ENCODE peak calls at places on chromosomes 1 and 21, in four cellular contexts. L is HepG2, H is GM12878, P is K562. Q is an unnamed sample.

GRCh38 chr1:205310981-205311704 is 10.4 kb downstream of the NUAK2 start:
- DNase-seq in L (no peak), H (no peak), P (no peak), Q (no peak)

GRCh38 chr1:70675737-70676156 is 264.7 kb downstream of the CTH start:
- DNase-seq in L (no peak), H (no peak), P (peak), Q (peak)

GRCh38 chr1:163337631-163338030 is 15.9 kb downstream of the NUF2 start:
- DNase-seq in L (no peak), H (no peak), P (no peak), Q (no peak)

GRCh38 chr1:99227498-99227897 is 36.8 kb upstream of the PLPPR4 start:
- DNase-seq in L (no peak), H (no peak), P (no peak), Q (no peak)

GRCh38 chr1:152960452-152961044 is 9.9 kb upstream of the SPRR4 start:
- DNase-seq in L (no peak), H (no peak), P (peak), Q (peak)

GRCh38 chr1:180251526-180252305 is 21.7 kb downstream of the LHX4 start:
- DNase-seq in L (no peak), H (no peak), P (no peak), Q (no peak)

GRCh38 chr21:26115346-26115745 is 55.2 kb downstream of the APP start:
- DNase-seq in L (no peak), H (no peak), P (no peak), Q (no peak)

GRCh38 chr21:24941316-24942185 is 665.7 kb downstream of the MRPL39 start:
- DNase-seq in L (no peak), H (no peak), P (no peak), Q (no peak)

GRCh38 chr1:2360588-2361364 is 30.6 kb downstream of the MORN1 start:
- DNase-seq in L (no peak), H (no peak), P (no peak), Q (no peak)

GRCh38 chr1:85578321-85579295 is 2.0 kb upstream of the CCN1 start:
- DNase-seq in L (peak), H (no peak), P (no peak), Q (no peak)

GRCh38 chr1:113675299-113675698 is 84.0 kb downstream of the PHTF1 start:
- DNase-seq in L (no peak), H (no peak), P (no peak), Q (no peak)

GRCh38 chr1:189782280-189782679 is 695.4 kb downstream of the BRINP3 start:
- DNase-seq in L (no peak), H (no peak), P (no peak), Q (no peak)

GRCh38 chr1:189790335-189790734 is 687.3 kb downstream of the BRINP3 start:
- DNase-seq in L (no peak), H (no peak), P (no peak), Q (no peak)

DNA sequence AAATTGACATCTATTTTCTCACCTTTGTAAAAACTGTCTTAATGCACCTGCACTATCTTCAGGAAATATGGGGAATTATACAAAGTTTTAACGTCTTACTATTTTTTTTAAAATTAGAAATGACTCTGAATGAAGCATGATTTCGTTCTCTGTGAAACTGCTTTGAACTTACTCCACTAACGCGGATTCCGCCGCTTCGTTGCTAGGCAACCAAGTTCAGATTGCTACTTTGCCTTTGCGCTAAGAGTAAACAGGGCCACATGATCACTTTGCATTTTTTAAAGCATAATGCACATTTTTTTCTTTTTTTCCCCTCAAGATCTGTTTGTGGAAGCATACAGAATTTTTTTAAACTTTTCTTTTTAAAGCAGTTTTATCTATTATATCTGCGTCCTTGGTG is 690.5 kb downstream of the BRINP3 start:
- DNase-seq in L (peak), H (no peak), P (no peak), Q (peak)
- TF ChIP-seq ETV6 in L (no peak), H (no peak), P (no peak), Q (no peak)

DNA sequence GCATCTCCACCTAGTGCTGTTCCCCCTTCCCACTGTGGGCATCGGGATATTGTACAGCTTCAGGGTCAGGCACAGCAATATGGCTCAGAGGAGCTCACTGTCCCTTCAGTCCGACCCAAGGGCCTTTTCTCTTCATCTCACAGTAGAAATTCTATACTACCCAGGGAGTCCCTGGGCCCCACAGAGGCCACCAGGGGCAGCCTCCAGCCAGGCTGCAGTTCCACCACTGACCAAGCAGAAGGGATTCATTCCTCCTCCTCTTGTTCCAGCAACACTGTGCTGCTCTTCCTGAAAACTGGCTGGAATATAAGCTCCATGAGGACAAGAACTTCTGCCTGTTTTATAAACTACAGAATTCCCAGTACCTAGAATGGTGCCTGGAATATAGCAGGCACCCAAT is 70.5 kb downstream of the CD34 start:
- DNase-seq in L (no peak), H (no peak), P (peak), Q (no peak)
- TF ChIP-seq ETV6 in L (no peak), H (no peak), P (no peak), Q (no peak)

GRCh38 chr21:45887121-45887611 is 94.4 kb upstream of the COL6A1 start:
- DNase-seq in L (no peak), H (no peak), P (no peak), Q (no peak)
- TF ChIP-seq ETV6 in L (no peak), H (no peak), P (no peak), Q (no peak)

GRCh38 chr1:232707142-232707541 is 77.2 kb upstream of the SIPA1L2 start:
- DNase-seq in L (no peak), H (no peak), P (no peak), Q (no peak)
- TF ChIP-seq ETV6 in L (no peak), H (no peak), P (no peak), Q (no peak)

DNA sequence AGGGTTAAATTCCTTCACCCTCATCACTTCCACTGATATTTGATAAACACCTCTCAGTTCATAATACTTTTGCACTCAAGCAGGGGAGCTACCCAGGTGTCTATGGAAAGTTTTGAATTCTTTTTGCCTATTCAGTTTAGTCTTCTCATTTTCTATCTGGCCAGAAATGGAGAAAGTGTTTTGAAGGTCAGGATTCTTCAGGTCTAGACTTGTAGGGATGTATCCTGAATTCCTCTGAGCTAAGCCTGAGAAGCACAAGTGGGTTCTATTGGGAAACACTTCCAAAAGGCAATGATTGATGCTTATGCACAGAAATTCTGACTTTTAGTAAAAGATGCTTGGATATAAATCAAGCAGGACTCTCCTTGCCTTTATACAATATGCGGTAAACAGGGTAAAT is 217.8 kb upstream of the HOOK1 start:
- DNase-seq in L (no peak), H (no peak), P (no peak), Q (no peak)
- TF ChIP-seq ETV6 in L (no peak), H (no peak), P (no peak), Q (no peak)

GRCh38 chr1:245577396-245578157 is 422.8 kb downstream of the KIF26B start:
- DNase-seq in L (no peak), H (no peak), P (no peak), Q (no peak)

GRCh38 chr1:245578306-245578705 is 423.5 kb downstream of the KIF26B start:
- DNase-seq in L (no peak), H (no peak), P (no peak), Q (no peak)

GRCh38 chr1:245580651-245581050 is 425.9 kb downstream of the KIF26B start:
- DNase-seq in L (no peak), H (no peak), P (no peak), Q (no peak)

GRCh38 chr1:245579881-245580280 is 425.1 kb downstream of the KIF26B start:
- DNase-seq in L (no peak), H (no peak), P (no peak), Q (no peak)

GRCh38 chr1:245578751-245579150 is 424.0 kb downstream of the KIF26B start:
- DNase-seq in L (no peak), H (no peak), P (no peak), Q (no peak)
- TF ChIP-seq ETV6 in L (no peak), H (no peak), P (no peak), Q (no peak)

Q was measured in WTC11.